ENCODE peak calls at places on chromosome 22, in ten cellular contexts. M, H, W, I, L, G, O, A, P and C are unnamed samples.

GRCh38 chr22:22103078-22103593 is 120.5 kb upstream of the TOP3B start:
- ATAC-seq in M (no peak), H (no peak), W (no peak), I (no peak), L (peak), G (no peak), O (no peak), A (no peak), P (no peak), C (peak)

GRCh38 chr22:30763815-30764686 is 69.4 kb downstream of the OSBP2 start:
- ATAC-seq in M (peak), H (peak), W (peak), I (peak), L (peak), G (peak), O (peak), A (peak), P (peak), C (peak)

GRCh38 chr22:33526434-33527107 is 393.7 kb downstream of the LARGE1 start:
- ATAC-seq in M (no peak), H (no peak), W (no peak), I (no peak), L (no peak), G (no peak), O (no peak), A (no peak), P (peak), C (no peak)

GRCh38 chr22:24494535-24495364 is at the start of gene UPB1:
- ATAC-seq in M (peak), H (peak), W (no peak), I (peak), L (peak), G (no peak), O (no peak), A (peak), P (peak), C (peak)

GRCh38 chr22:45878901-45879551 is 97.9 kb downstream of the WNT7B start:
- ATAC-seq in M (no peak), H (no peak), W (no peak), I (no peak), L (no peak), G (no peak), O (no peak), A (no peak), P (no peak), C (no peak)

GRCh38 chr22:34489861-34490260 is 569.6 kb upstream of the LARGE1 start:
- ATAC-seq in M (no peak), H (no peak), W (no peak), I (no peak), L (no peak), G (no peak), O (no peak), A (no peak), P (no peak), C (no peak)

GRCh38 chr22:27986459-27986858 is 67.4 kb upstream of the PITPNB start:
- ATAC-seq in M (no peak), H (no peak), W (no peak), I (no peak), L (no peak), G (no peak), O (no peak), A (no peak), P (no peak), C (no peak)

GRCh38 chr22:28034760-28035401 is 115.8 kb upstream of the PITPNB start:
- ATAC-seq in M (peak), H (peak), W (no peak), I (peak), L (no peak), G (peak), O (no peak), A (peak), P (peak), C (peak)

GRCh38 chr22:22730655-22731373 is 86.4 kb downstream of the GGTLC2 start:
- ATAC-seq in M (no peak), H (no peak), W (no peak), I (no peak), L (no peak), G (no peak), O (no peak), A (no peak), P (no peak), C (peak)

GRCh38 chr22:27628341-27628740 is 173.2 kb downstream of the MN1 start:
- ATAC-seq in M (no peak), H (no peak), W (no peak), I (no peak), L (no peak), G (no peak), O (no peak), A (no peak), P (no peak), C (no peak)

GRCh38 chr22:20244744-20245576 is 23.2 kb downstream of the RTN4R start:
- ATAC-seq in M (no peak), H (no peak), W (peak), I (no peak), L (no peak), G (no peak), O (peak), A (no peak), P (no peak), C (no peak)

GRCh38 chr22:40377931-40378330 is 7.5 kb downstream of the SGSM3 start:
- ATAC-seq in M (no peak), H (no peak), W (no peak), I (no peak), L (no peak), G (no peak), O (no peak), A (no peak), P (no peak), C (peak)

GRCh38 chr22:30337461-30337778 is 10.7 kb upstream of the TBC1D10A start:
- ATAC-seq in M (no peak), H (no peak), W (no peak), I (no peak), L (no peak), G (no peak), O (no peak), A (peak), P (no peak), C (no peak)

GRCh38 chr22:27786253-27786898 is 15.2 kb downstream of the MN1 start:
- ATAC-seq in M (peak), H (no peak), W (no peak), I (no peak), L (no peak), G (peak), O (no peak), A (no peak), P (no peak), C (no peak)

GRCh38 chr22:25208743-25209505 is 9.3 kb downstream of the CRYBB3 start:
- ATAC-seq in M (no peak), H (no peak), W (no peak), I (no peak), L (peak), G (no peak), O (no peak), A (peak), P (no peak), C (no peak)

GRCh38 chr22:37636186-37636948 is 3.1 kb upstream of the SH3BP1 start:
- ATAC-seq in M (no peak), H (no peak), W (no peak), I (no peak), L (no peak), G (no peak), O (peak), A (no peak), P (no peak), C (no peak)

GRCh38 chr22:23800297-23801237 is 13.8 kb downstream of the SMARCB1 start:
- ATAC-seq in M (no peak), H (no peak), W (peak), I (no peak), L (no peak), G (no peak), O (no peak), A (no peak), P (no peak), C (peak)

GRCh38 chr22:43262990-43263644 is 76.2 kb upstream of the TTLL12 start:
- ATAC-seq in M (peak), H (peak), W (peak), I (peak), L (peak), G (no peak), O (peak), A (peak), P (peak), C (no peak)

GRCh38 chr22:39989633-39990032 is 5.1 kb upstream of the FAM83F start:
- ATAC-seq in M (peak), H (no peak), W (no peak), I (no peak), L (no peak), G (no peak), O (no peak), A (no peak), P (no peak), C (no peak)

GRCh38 chr22:38859581-38860290 is 12.3 kb downstream of the CBX6 start:
- ATAC-seq in M (no peak), H (no peak), W (no peak), I (no peak), L (peak), G (no peak), O (no peak), A (no peak), P (no peak), C (no peak)

GRCh38 chr22:47274196-47274595 is 511.7 kb downstream of the TBC1D22A start:
- ATAC-seq in M (no peak), H (no peak), W (no peak), I (no peak), L (no peak), G (no peak), O (no peak), A (no peak), P (no peak), C (no peak)

GRCh38 chr22:17896552-17896951 is 122.3 kb upstream of the BID start:
- ATAC-seq in M (peak), H (peak), W (no peak), I (peak), L (peak), G (no peak), O (no peak), A (peak), P (peak), C (peak)

GRCh38 chr22:47738472-47739013 is 976.1 kb downstream of the TBC1D22A start:
- ATAC-seq in M (no peak), H (no peak), W (no peak), I (no peak), L (no peak), G (no peak), O (no peak), A (no peak), P (no peak), C (no peak)

GRCh38 chr22:43000441-43001175 is 14.3 kb downstream of the PACSIN2 start:
- ATAC-seq in M (no peak), H (no peak), W (no peak), I (no peak), L (no peak), G (no peak), O (peak), A (no peak), P (no peak), C (no peak)

GRCh38 chr22:44497218-44497903 is 672 bp downstream of the RTL6 start:
- ATAC-seq in M (peak), H (peak), W (no peak), I (peak), L (no peak), G (peak), O (no peak), A (peak), P (peak), C (peak)

GRCh38 chr22:48241658-48242057 is 1479.2 kb downstream of the TBC1D22A start:
- ATAC-seq in M (no peak), H (no peak), W (no peak), I (no peak), L (no peak), G (no peak), O (no peak), A (no peak), P (no peak), C (no peak)

GRCh38 chr22:35305525-35306070 is 5.9 kb downstream of the TOM1 start:
- ATAC-seq in M (peak), H (no peak), W (no peak), I (no peak), L (no peak), G (no peak), O (no peak), A (no peak), P (no peak), C (no peak)

GRCh38 chr22:28989484-28989883 is 72.1 kb downstream of the C22orf31 start:
- ATAC-seq in M (no peak), H (no peak), W (no peak), I (no peak), L (no peak), G (no peak), O (no peak), A (no peak), P (no peak), C (no peak)

GRCh38 chr22:38872831-38873248 is 824 bp upstream of the CBX6 start:
- ATAC-seq in M (peak), H (peak), W (no peak), I (peak), L (no peak), G (peak), O (no peak), A (peak), P (peak), C (no peak)

GRCh38 chr22:31613286-31613903 is 48.6 kb downstream of the PISD start:
- ATAC-seq in M (no peak), H (no peak), W (no peak), I (peak), L (no peak), G (no peak), O (no peak), A (no peak), P (no peak), C (no peak)